ENCODE peak calls at places on chromosomes 7 and 10, in four cellular contexts. N, A, D and Y are unnamed samples.

GRCh38 chr7:94450044-94450697 is 55.5 kb downstream of the COL1A2 start:
- ATAC-seq in D (no peak), A (no peak), N (no peak), Y (no peak)

GRCh38 chr7:117074378-117074777 is 121.1 kb downstream of the ST7 start:
- ATAC-seq in D (no peak), N (no peak), A (no peak), Y (no peak)

GRCh38 chr7:39453743-39454355 is 112.4 kb upstream of the YAE1 start:
- ATAC-seq in N (peak), A (peak), D (peak), Y (peak)

GRCh38 chr10:6278519-6279120 is 75.9 kb downstream of the PFKFB3 start:
- ATAC-seq in N (no peak), A (no peak), D (no peak), Y (no peak)

GRCh38 chr7:143913945-143914615 is 12.1 kb upstream of the TCAF1 start:
- ATAC-seq in N (no peak), A (peak), D (no peak), Y (no peak)

GRCh38 chr10:24891823-24892222 is 60.6 kb downstream of the PRTFDC1 start:
- ATAC-seq in N (peak), A (no peak), D (no peak), Y (no peak)

GRCh38 chr10:114507449-114507848 is 103.1 kb upstream of the AFAP1L2 start:
- ATAC-seq in D (no peak), A (peak), N (peak), Y (no peak)

GRCh38 chr10:112716924-112717348 is 233.1 kb upstream of the TCF7L2 start:
- ATAC-seq in D (no peak), A (no peak), N (no peak), Y (no peak)

GRCh38 chr7:105743351-105743812 is 133.0 kb downstream of the ATXN7L1 start:
- ATAC-seq in A (no peak), D (no peak), N (no peak), Y (peak)

GRCh38 chr10:93762979-93763391 is 5.2 kb downstream of the LGI1 start:
- ATAC-seq in D (no peak), N (peak), A (no peak), Y (no peak)

GRCh38 chr10:73965890-73966768 is 31.8 kb upstream of the VCL start:
- ATAC-seq in D (no peak), N (peak), A (no peak), Y (no peak)

GRCh38 chr7:106599343-106599698 is 61.6 kb downstream of the CCDC71L start:
- ATAC-seq in A (no peak), D (no peak), N (peak), Y (no peak)

GRCh38 chr7:158394936-158395335 is 192.7 kb downstream of the PTPRN2 start:
- ATAC-seq in A (peak), N (no peak), D (no peak), Y (peak)

GRCh38 chr10:30774281-30774680 is 144.7 kb upstream of the LYZL2 start:
- ATAC-seq in N (no peak), D (no peak), A (no peak), Y (no peak)

GRCh38 chr10:87635498-87636312 is 24.0 kb upstream of the PAPSS2 start:
- ATAC-seq in N (peak), D (peak), A (peak), Y (peak)

GRCh38 chr7:69429817-69430501 is 168.3 kb upstream of the AUTS2 start:
- ATAC-seq in D (no peak), N (no peak), A (no peak), Y (no peak)

GRCh38 chr10:77431209-77431611 is 206.4 kb downstream of the KCNMA1 start:
- ATAC-seq in A (no peak), N (no peak), D (no peak), Y (no peak)

GRCh38 chr10:61845950-61846268 is 55.6 kb upstream of the ARID5B start:
- ATAC-seq in N (no peak), D (no peak), A (no peak), Y (no peak)

GRCh38 chr7:47482013-47482761 is 99.7 kb downstream of the TNS3 start:
- ATAC-seq in A (peak), N (peak), D (no peak), Y (peak)

GRCh38 chr10:101308051-101308450 is 45.9 kb upstream of the BTRC start:
- ATAC-seq in A (no peak), D (no peak), N (peak), Y (no peak)

GRCh38 chr10:122435212-122435827 is 19.1 kb upstream of the ARMS2 start:
- ATAC-seq in N (peak), D (peak), A (no peak), Y (no peak)

GRCh38 chr10:52331759-52332364 is 17.8 kb downstream of the DKK1 start:
- ATAC-seq in N (no peak), A (no peak), D (no peak), Y (no peak)

GRCh38 chr7:87445897-87446296 is 29.6 kb downstream of the ABCB4 start:
- ATAC-seq in N (no peak), A (no peak), D (no peak), Y (no peak)

GRCh38 chr7:78400038-78400437 is 601.5 kb downstream of the PHTF2 start:
- ATAC-seq in N (no peak), A (no peak), D (no peak), Y (no peak)